ENCODE peak calls at places on chromosomes 3 and 15, in four cellular contexts. C, S, G and L are unnamed samples.

GRCh38 chr15:95448531-95449210 is 881.8 kb upstream of the NR2F2 start:
- DNase-seq in C (no peak), S (no peak), G (no peak), L (no peak)

GRCh38 chr3:50347187-50347813 is 1.8 kb upstream of the ZMYND10 start:
- DNase-seq in C (peak; percentile 62), S (peak; percentile 83), G (peak; percentile 72), L (peak; percentile 78)

GRCh38 chr3:71673486-71673885 is 51.7 kb downstream of the EIF4E3 start:
- DNase-seq in C (no peak), S (no peak), G (no peak), L (no peak)

GRCh38 chr3:114933407-114933806 is 213.7 kb downstream of the ZBTB20 start:
- DNase-seq in C (no peak), S (no peak), G (no peak), L (peak; percentile 8)

GRCh38 chr15:81327526-81327925 is 3.6 kb upstream of the STARD5 start:
- DNase-seq in C (no peak), S (no peak), G (no peak), L (no peak)

GRCh38 chr15:59158701-59159034 is 48.0 kb upstream of the LDHAL6B start:
- DNase-seq in C (no peak), S (peak; percentile 28), G (no peak), L (peak; percentile 91)

GRCh38 chr3:139187648-139188047 is 143.0 kb upstream of the PRR23C start:
- DNase-seq in C (no peak), S (no peak), G (no peak), L (no peak)

GRCh38 chr15:39699531-39700110 is 83.0 kb downstream of the FSIP1 start:
- DNase-seq in C (no peak), S (no peak), G (no peak), L (no peak)

GRCh38 chr3:152403632-152404066 is 134.9 kb downstream of the MBNL1 start:
- DNase-seq in C (peak; percentile 90), S (peak; percentile 53), G (peak; percentile 58), L (peak; percentile 66)

GRCh38 chr15:89883518-89883917 is 10.3 kb downstream of the AP3S2 start:
- DNase-seq in C (no peak), S (no peak), G (no peak), L (no peak)

GRCh38 chr15:90201150-90201943 is at the start of gene SEMA4B:
- DNase-seq in C (peak; percentile 67), S (peak; percentile 82), G (peak; percentile 58), L (peak; percentile 83)

GRCh38 chr15:65032823-65033537 is 3.5 kb upstream of the MTFMT start:
- DNase-seq in C (peak; percentile 47), S (peak; percentile 71), G (peak; percentile 65), L (peak; percentile 75)

GRCh38 chr15:62402687-62403086 is 237.6 kb upstream of the C2CD4B start:
- DNase-seq in C (no peak), S (no peak), G (no peak), L (no peak)

GRCh38 chr3:9080165-9080564 is 116.9 kb upstream of the RAD18 start:
- DNase-seq in C (no peak), S (no peak), G (no peak), L (no peak)

GRCh38 chr3:119912220-119912619 is 130.3 kb downstream of the NR1I2 start:
- DNase-seq in C (no peak), S (no peak), G (no peak), L (no peak)

GRCh38 chr3:196979545-196979944 is 10.9 kb upstream of the PIGZ start:
- DNase-seq in C (no peak), S (no peak), G (no peak), L (no peak)

GRCh38 chr3:150409125-150409526 is 1.0 kb downstream of the TSC22D2 start:
- DNase-seq in C (no peak), S (no peak), G (no peak), L (no peak)

GRCh38 chr15:24862726-24863521 is 91.9 kb upstream of the SNRPN start:
- DNase-seq in C (no peak), S (no peak), G (no peak), L (no peak)

GRCh38 chr15:73716417-73716816 is 32.2 kb downstream of the CD276 start:
- DNase-seq in C (no peak), S (peak; percentile 41), G (no peak), L (peak; percentile 90)

GRCh38 chr15:63971427-63971805 is 74.9 kb downstream of the DAPK2 start:
- DNase-seq in C (no peak), S (no peak), G (no peak), L (no peak)

GRCh38 chr3:41338276-41338675 is 139.0 kb downstream of the CTNNB1 start:
- DNase-seq in C (no peak), S (no peak), G (no peak), L (no peak)

GRCh38 chr3:109132801-109133473 is 3.6 kb upstream of the C3orf85 start:
- DNase-seq in C (no peak), S (peak; percentile 40), G (no peak), L (no peak)

GRCh38 chr15:50426428-50426827 is 2.2 kb downstream of the USP8 start:
- DNase-seq in C (no peak), S (no peak), G (no peak), L (no peak)

GRCh38 chr3:25910997-25911396 is 121.1 kb downstream of the OXSM start:
- DNase-seq in C (no peak), S (peak; percentile 21), G (no peak), L (peak; percentile 41)

GRCh38 chr3:149898771-149899170 is 71.9 kb downstream of the PFN2 start:
- DNase-seq in C (no peak), S (no peak), G (no peak), L (no peak)

GRCh38 chr3:36992806-36993325 is at the start of gene EPM2AIP1:
- DNase-seq in C (no peak), S (no peak), G (no peak), L (peak; percentile 100)

GRCh38 chr3:133896002-133896761 is 500 bp upstream of the RAB6B start:
- DNase-seq in C (no peak), S (no peak), G (no peak), L (peak; percentile 33)

GRCh38 chr3:133578548-133579191 is 5.2 kb downstream of the CDV3 start:
- DNase-seq in C (no peak), S (no peak), G (no peak), L (no peak)

GRCh38 chr3:13595001-13595421 is 46.1 kb downstream of the FBLN2 start:
- DNase-seq in C (no peak), S (no peak), G (no peak), L (no peak)

GRCh38 chr3:9088431-9089353 is 125.4 kb upstream of the RAD18 start:
- DNase-seq in C (peak; percentile 42), S (peak; percentile 81), G (no peak), L (peak; percentile 78)

GRCh38 chr3:179452166-179452544 is 885 bp upstream of the GNB4 start:
- DNase-seq in C (no peak), S (no peak), G (no peak), L (no peak)

GRCh38 chr15:41695750-41696436 is 35.7 kb downstream of the MGA start:
- DNase-seq in C (no peak), S (peak; percentile 33), G (no peak), L (no peak)

GRCh38 chr3:85912981-85913380 is 954.2 kb downstream of the CADM2 start:
- DNase-seq in C (no peak), S (no peak), G (no peak), L (no peak)

GRCh38 chr3:189071452-189071851 is 100.3 kb upstream of the TPRG1 start:
- DNase-seq in C (no peak), S (no peak), G (no peak), L (no peak)

GRCh38 chr3:73475175-73475574 is 149.6 kb downstream of the PDZRN3 start:
- DNase-seq in C (no peak), S (no peak), G (no peak), L (no peak)

GRCh38 chr3:144229973-144230372 is 258.4 kb downstream of the DIPK2A start:
- DNase-seq in C (no peak), S (no peak), G (no peak), L (no peak)

GRCh38 chr3:58322793-58323192 is 9.9 kb upstream of the PXK start:
- DNase-seq in C (no peak), S (no peak), G (no peak), L (no peak)

DNA sequence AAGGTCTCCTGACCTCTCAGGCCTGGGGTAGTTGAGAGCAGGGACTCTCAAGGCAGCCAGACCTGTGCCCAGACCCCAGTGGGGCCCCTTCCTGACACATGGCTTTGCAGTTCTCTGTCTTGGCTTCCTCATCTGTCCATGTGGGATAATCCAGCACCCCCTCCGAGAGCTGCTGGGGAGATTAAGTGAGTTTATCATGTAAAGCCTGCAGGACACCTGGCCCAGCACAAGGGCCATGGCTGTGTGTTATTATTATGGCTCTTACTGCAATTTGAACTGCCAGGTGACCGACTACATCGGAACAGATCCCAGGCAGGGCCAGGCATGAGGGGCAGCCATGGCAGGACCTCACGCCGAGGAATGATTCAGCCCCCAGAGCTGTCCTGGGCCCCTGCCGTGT is 12.6 kb downstream of the DUSP7 start:
- DNase-seq in C (no peak), S (no peak), G (no peak), L (no peak)
- H3K4me1 ChIP-seq in C (peaks cover 9% of the 10 kb centered on the region), S (peaks cover 9% of the 10 kb centered on the region), G (no peaks in the 10 kb centered on the region), L (peaks cover 24% of the 10 kb centered on the region)

DNA sequence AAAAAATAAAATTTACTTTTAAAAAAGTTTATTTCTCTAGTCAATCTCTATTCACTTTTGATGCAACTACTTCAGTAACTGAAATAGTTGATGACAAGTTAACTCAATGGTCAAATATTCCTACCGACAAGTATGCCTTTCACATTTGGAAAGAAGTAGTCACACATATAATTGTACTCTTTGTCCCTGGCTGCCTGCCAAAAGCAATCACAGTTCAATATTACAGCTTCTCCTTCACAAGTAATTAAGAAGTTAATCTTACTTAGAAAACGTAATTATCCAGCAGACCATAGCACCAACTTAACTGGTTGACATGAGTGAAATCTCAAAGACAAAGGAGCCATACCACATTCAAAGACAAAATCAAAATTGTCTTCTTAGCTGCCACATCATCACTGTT is 86.2 kb downstream of the PLCH1 start:
- DNase-seq in C (no peak), S (no peak), G (no peak), L (no peak)
- H3K27ac ChIP-seq in C (no peak overlapping the region), S (no peak overlapping the region), G (no peak overlapping the region), L (no peak overlapping the region)

GRCh38 chr15:38072507-38073277 is 138.3 kb downstream of the TMCO5A start:
- DNase-seq in C (peak; percentile 52), S (peak; percentile 73), G (peak; percentile 66), L (peak; percentile 67)
- TF ChIP-seq CTCF in C (no peak), S (no peak), G (no peak), L (peak; percentile 40)

GRCh38 chr15:28130651-28131050 is 31.5 kb upstream of the OCA2 start:
- DNase-seq in C (no peak), S (no peak), G (no peak), L (no peak)

GRCh38 chr15:28131946-28132345 is 32.8 kb upstream of the OCA2 start:
- DNase-seq in C (no peak), S (no peak), G (no peak), L (no peak)

GRCh38 chr15:28132524-28133275 is 33.6 kb upstream of the OCA2 start:
- DNase-seq in C (no peak), S (no peak), G (no peak), L (no peak)

GRCh38 chr15:28131400-28131799 is 32.3 kb upstream of the OCA2 start:
- DNase-seq in C (no peak), S (no peak), G (no peak), L (no peak)

DNA sequence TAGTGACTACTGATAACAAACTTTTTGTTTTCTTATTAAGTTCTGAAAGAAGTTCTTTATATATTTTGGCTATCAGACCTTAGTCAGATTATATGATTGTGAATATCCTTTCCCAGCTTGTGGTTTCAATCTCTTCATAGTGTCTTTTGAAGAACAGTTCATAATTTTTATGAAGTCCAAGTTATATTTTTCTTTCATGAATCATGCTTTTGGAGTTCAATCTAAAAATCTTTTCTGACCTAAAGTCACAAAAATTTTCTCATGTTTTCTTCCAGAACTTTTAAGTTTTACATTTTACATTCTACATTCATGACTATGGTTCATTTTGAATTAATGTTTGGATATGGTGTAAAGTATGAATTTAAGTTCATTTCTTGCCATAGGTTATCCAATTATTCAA is 34.2 kb upstream of the OCA2 start:
- DNase-seq in C (no peak), S (no peak), G (no peak), L (no peak)
- H3K4me1 ChIP-seq in C (no peaks in the 10 kb centered on the region), S (no peaks in the 10 kb centered on the region), G (no peaks in the 10 kb centered on the region), L (no peaks in the 10 kb centered on the region)